ENCODE peak calls at places on chromosome X, in six cellular contexts. G, F, K, S, P and R are unnamed samples.
A peak's percentile ranks its signal among the peaks of the same experiment; 100 is the strongest.

GRCh38 chrX:43108828-43109227 is 330.9 kb upstream of the PPP1R2C start:
- DNase-seq in G (no peak), F (no peak), K (no peak), S (no peak), P (no peak), R (no peak)

GRCh38 chrX:64229145-64229544 is 1.3 kb downstream of the ASB12 start:
- DNase-seq in G (no peak), F (no peak), K (no peak), S (no peak), P (no peak), R (no peak)

GRCh38 chrX:104172121-104172520 is 5.9 kb downstream of the FAM199X start:
- DNase-seq in G (no peak), F (no peak), K (no peak), S (no peak), P (no peak), R (no peak)

GRCh38 chrX:131747173-131747572 is 203.3 kb downstream of the OR13H1 start:
- DNase-seq in G (peak; percentile 89), F (no peak), K (no peak), S (no peak), P (no peak), R (no peak)

GRCh38 chrX:275476-275966 is 5.7 kb upstream of the PLCXD1 start:
- DNase-seq in G (no peak), F (peak; percentile 77), K (peak; percentile 79), S (no peak), P (no peak), R (no peak)

GRCh38 chrX:104284407-104285000 is 29.8 kb upstream of the ESX1 start:
- DNase-seq in G (peak; percentile 30), F (no peak), K (no peak), S (no peak), P (no peak), R (no peak)

GRCh38 chrX:53303195-53303594 is 21.8 kb upstream of the IQSEC2 start:
- DNase-seq in G (no peak), F (no peak), K (no peak), S (no peak), P (no peak), R (no peak)

GRCh38 chrX:140141444-140142029 is 176.2 kb upstream of the CXorf66 start:
- DNase-seq in G (peak; percentile 19), F (no peak), K (peak; percentile 68), S (no peak), P (peak; percentile 17), R (peak; percentile 34)

GRCh38 chrX:12790878-12791252 is 347 bp upstream of the PRPS2 start:
- DNase-seq in G (no peak), F (no peak), K (no peak), S (no peak), P (no peak), R (no peak)

GRCh38 chrX:132272826-132273225 is 53.6 kb upstream of the RAP2C start:
- DNase-seq in G (no peak), F (no peak), K (no peak), S (no peak), P (no peak), R (no peak)

GRCh38 chrX:152635941-152636340 is 1.8 kb upstream of the GABRQ start:
- DNase-seq in G (peak; percentile 65), F (no peak), K (peak; percentile 84), S (peak; percentile 13), P (peak; percentile 5), R (peak; percentile 9)

GRCh38 chrX:148298737-148299136 is 201.7 kb upstream of the AFF2 start:
- DNase-seq in G (peak; percentile 61), F (no peak), K (no peak), S (no peak), P (peak; percentile 34), R (peak; percentile 20)

GRCh38 chrX:30880058-30880457 is 9.0 kb downstream of the TAB3 start:
- DNase-seq in G (no peak), F (no peak), K (no peak), S (no peak), P (no peak), R (no peak)

GRCh38 chrX:154484255-154485149 is 1.9 kb downstream of the UBL4A start:
- DNase-seq in G (no peak), F (no peak), K (no peak), S (no peak), P (no peak), R (peak; percentile 17)

GRCh38 chrX:2828404-2829065 is at the start of gene GYG2:
- DNase-seq in G (peak; percentile 37), F (no peak), K (peak; percentile 94), S (no peak), P (no peak), R (no peak)

GRCh38 chrX:77742788-77743476 is 43.1 kb downstream of the ATRX start:
- DNase-seq in G (no peak), F (no peak), K (no peak), S (no peak), P (no peak), R (no peak)

GRCh38 chrX:9379697-9380551 is 84.9 kb upstream of the TBL1X start:
- DNase-seq in G (peak; percentile 46), F (no peak), K (no peak), S (no peak), P (peak; percentile 12), R (no peak)

GRCh38 chrX:134191276-134191675 is 45.7 kb upstream of the CCDC160 start:
- DNase-seq in G (no peak), F (no peak), K (no peak), S (no peak), P (no peak), R (no peak)

GRCh38 chrX:69031181-69031580 is 134.1 kb downstream of the PJA1 start:
- DNase-seq in G (no peak), F (no peak), K (peak; percentile 75), S (no peak), P (no peak), R (no peak)
- TF ChIP-seq CTCF in G (peak; percentile 25), F (no peak), K (peak; percentile 66), S (peak; percentile 24), P (no peak), R (no peak)

DNA sequence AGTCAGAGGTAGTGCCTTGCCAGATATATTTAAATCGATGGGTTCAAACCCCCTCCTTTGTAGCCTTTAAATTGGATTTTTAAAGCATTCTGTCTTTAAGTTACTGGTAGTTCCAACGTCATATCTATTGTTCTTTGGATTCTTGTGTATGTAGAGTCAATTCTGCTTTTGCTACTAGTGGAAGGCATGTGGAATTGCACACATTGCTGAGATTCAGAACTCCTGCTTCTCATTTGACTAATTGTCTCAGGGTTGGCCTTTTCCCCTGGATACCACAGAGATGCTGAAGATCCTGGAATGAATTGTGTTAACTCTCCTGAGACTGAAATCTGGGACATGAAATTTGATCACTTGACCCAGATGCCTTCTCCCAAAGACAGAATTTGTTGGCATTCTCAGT is 328.3 kb upstream of the RPS6KA3 start:
- DNase-seq in G (no peak), F (no peak), K (no peak), S (no peak), P (no peak), R (no peak)
- TF ChIP-seq CTCF in G (peak; percentile 23), F (peak; percentile 22), K (peak; percentile 80), S (peak; percentile 32), P (no peak), R (no peak)

DNA sequence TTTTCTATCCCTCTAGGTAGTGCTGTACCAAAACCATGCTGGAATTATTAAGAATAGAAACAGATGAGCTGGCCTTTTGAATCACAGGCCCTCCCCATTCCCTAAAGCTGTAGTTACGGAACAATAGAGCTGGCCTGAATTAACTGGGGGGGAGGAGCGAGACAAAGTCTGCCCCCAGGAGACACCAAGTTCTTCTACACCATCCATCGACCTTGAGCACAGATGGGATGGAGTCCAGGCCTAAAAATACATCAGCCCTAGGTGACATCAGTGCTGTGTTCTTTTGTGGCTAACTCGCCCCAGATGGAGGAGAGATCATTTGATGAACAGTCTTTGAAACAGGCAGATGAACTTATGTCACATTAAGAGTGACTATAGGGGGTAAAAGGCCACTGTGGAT is 49.6 kb downstream of the LHFPL1 start:
- DNase-seq in G (no peak), F (no peak), K (no peak), S (no peak), P (no peak), R (no peak)
- TF ChIP-seq CTCF in G (no peak), F (no peak), K (no peak), S (no peak), P (no peak), R (no peak)

GRCh38 chrX:24508375-24508774 is 43.3 kb downstream of the PDK3 start:
- DNase-seq in G (no peak), F (no peak), K (no peak), S (no peak), P (no peak), R (no peak)

DNA sequence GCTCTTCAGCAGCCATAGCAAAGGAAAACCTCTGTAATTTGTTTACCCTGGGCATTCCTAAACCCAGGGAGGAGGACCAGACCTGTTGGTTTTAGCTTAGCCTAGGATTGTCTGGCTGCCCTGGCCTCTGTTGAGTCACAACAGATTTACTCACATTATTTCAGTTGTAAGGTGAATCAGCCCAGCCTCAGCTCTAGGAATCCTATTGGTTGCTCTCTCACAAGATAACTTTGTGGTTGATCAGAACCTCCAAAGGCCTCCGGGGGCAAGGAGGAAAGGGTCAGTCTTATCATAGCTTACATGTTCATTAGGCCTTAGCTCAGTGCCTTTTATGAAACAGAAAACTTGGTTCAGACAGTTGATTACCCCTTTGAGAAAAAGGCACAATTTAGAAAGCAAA is 41.0 kb downstream of the PDK3 start:
- DNase-seq in G (no peak), F (no peak), K (no peak), S (no peak), P (no peak), R (peak; percentile 58)
- TF ChIP-seq CTCF in G (no peak), F (no peak), K (no peak), S (no peak), P (no peak), R (no peak)